ENCODE peak calls at places on chromosomes 13 and 19, in five cellular contexts. G is HepG2, N is GM12878, U is SK-N-SH, E is K562. V is an unnamed sample.

GRCh38 chr19:35124098-35125060 is 8.8 kb downstream of the FXYD3 start:
- DNase-seq in G (no peak), N (peak), U (peak), E (peak), V (peak)

GRCh38 chr13:41788552-41788951 is 172.4 kb downstream of the VWA8 start:
- DNase-seq in G (no peak), N (no peak), U (no peak), E (no peak), V (no peak)

GRCh38 chr19:35392742-35393350 is 22.0 kb downstream of the GPR42 start:
- DNase-seq in G (no peak), N (no peak), U (no peak), E (no peak), V (no peak)

GRCh38 chr19:56141416-56141992 is 417 bp downstream of the ZNF444 start:
- DNase-seq in G (no peak), N (no peak), U (no peak), E (no peak), V (no peak)

GRCh38 chr19:54906819-54907218 is 871 bp downstream of the NCR1 start:
- DNase-seq in G (no peak), N (no peak), U (no peak), E (no peak), V (no peak)

GRCh38 chr19:50693064-50693975 is 26.3 kb downstream of the SHANK1 start:
- DNase-seq in G (no peak), N (no peak), U (peak), E (no peak), V (no peak)

GRCh38 chr19:18098891-18099622 is 1.5 kb downstream of the MAST3 start:
- DNase-seq in G (no peak), N (peak), U (no peak), E (peak), V (no peak)

GRCh38 chr19:16527971-16528521 is 14.2 kb downstream of the CHERP start:
- DNase-seq in G (no peak), N (no peak), U (peak), E (peak), V (no peak)

GRCh38 chr19:56119585-56119978 is 1.5 kb downstream of the ZNF787 start:
- DNase-seq in G (peak), N (no peak), U (peak), E (no peak), V (no peak)

GRCh38 chr19:3316132-3316648 is 50.2 kb upstream of the NFIC start:
- DNase-seq in G (no peak), N (no peak), U (peak), E (no peak), V (no peak)

GRCh38 chr19:50749490-50749889 is 20.8 kb upstream of the GPR32 start:
- DNase-seq in G (no peak), N (no peak), U (no peak), E (no peak), V (no peak)

GRCh38 chr19:8451885-8452284 is 7.1 kb downstream of the HNRNPM start:
- DNase-seq in G (peak), N (no peak), U (no peak), E (no peak), V (peak)

GRCh38 chr19:18057557-18057956 is 29.2 kb downstream of the IL12RB1 start:
- DNase-seq in G (no peak), N (no peak), U (no peak), E (no peak), V (no peak)

GRCh38 chr19:7673995-7674667 is 2.8 kb upstream of the MCEMP1 start:
- DNase-seq in G (peak), N (no peak), U (peak), E (peak), V (peak)

GRCh38 chr13:112883241-112883945 is 85.6 kb upstream of the MCF2L start:
- DNase-seq in G (no peak), N (no peak), U (no peak), E (no peak), V (no peak)

GRCh38 chr13:30371649-30372265 is 50.5 kb upstream of the UBE2L5 start:
- DNase-seq in G (peak), N (peak), U (no peak), E (no peak), V (peak)

GRCh38 chr19:32581704-32582164 is 744 bp downstream of the PDCD5 start:
- DNase-seq in G (no peak), N (no peak), U (peak), E (peak), V (no peak)

GRCh38 chr13:42305503-42305902 is 33.6 kb downstream of the AKAP11 start:
- DNase-seq in G (no peak), N (no peak), U (no peak), E (no peak), V (no peak)

GRCh38 chr19:43711751-43712355 is 4.0 kb upstream of the IRGC start:
- DNase-seq in G (no peak), N (no peak), U (no peak), E (no peak), V (no peak)

GRCh38 chr19:13162749-13163608 is 12.8 kb downstream of the IER2 start:
- DNase-seq in G (peak), N (peak), U (peak), E (peak), V (peak)

GRCh38 chr19:5767949-5768348 is 16.6 kb downstream of the PRR22 start:
- DNase-seq in G (peak), N (no peak), U (no peak), E (no peak), V (no peak)

DNA sequence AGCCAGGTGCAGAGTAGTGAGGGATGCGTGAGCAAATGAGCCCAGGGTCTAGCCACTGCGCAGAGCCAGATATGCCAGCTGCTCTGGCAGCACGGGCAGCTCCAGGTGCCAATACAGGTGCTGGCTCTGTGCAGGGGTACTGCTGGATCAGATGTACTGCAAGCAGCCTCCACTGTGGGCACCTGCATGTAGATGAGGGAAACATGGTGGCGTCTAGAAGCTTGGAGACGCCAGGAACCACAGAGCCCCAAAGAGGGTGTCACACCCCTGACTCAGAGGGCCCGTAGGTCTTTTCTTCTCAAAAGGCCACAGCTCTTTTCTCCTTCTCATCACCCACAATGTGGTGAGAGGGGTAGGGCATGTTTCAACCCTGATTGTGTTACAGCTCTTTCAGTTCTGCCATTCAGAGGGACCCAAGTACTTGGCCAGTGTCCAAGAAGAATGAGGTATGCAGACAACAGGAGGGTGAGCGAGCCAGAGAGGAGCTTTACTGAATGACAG is 244.4 kb upstream of the SLITRK1 start:
- DNase-seq in G (no peak), N (peak), U (no peak), E (no peak), V (no peak)
- TF ChIP-seq REST in G (no peak), N (no peak), U (no peak), E (no peak), V (no peak)

GRCh38 chr19:572891-573825 is 762 bp downstream of the BSG start:
- DNase-seq in G (no peak), N (no peak), U (peak), E (no peak), V (peak)
- TF ChIP-seq POLR2AphosphoS5 in G (no peak), N (no peak), U (no peak), E (no peak), V (no peak)

GRCh38 chr13:46846736-46847135 is 49.8 kb upstream of the ESD start:
- DNase-seq in G (no peak), N (no peak), U (no peak), E (no peak), V (no peak)
- TF ChIP-seq GABPA in G (no peak), N (no peak), U (no peak), E (no peak), V (no peak)

DNA sequence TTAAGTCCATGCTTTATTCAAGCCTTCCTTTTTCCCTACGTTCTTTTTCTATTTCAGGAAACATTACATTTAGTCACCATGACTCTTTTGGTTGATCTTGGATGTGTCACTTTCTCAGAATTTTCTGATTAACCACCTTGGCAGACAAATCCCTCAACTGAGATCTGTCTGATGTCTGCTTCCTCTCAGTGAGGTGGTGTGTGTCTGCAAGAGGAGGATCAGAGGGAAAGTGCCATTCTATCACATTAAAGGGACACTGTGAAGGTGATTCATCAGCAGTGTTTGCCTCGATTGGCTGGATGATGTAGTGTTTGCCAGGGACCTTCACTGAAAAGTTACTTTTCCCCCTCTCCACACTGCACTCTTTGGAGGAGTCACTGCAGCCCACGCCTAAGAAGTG is 3.0 kb upstream of the CCNP start:
- DNase-seq in G (no peak), N (no peak), U (no peak), E (no peak), V (no peak)
- TF ChIP-seq REST in G (no peak), N (no peak), U (no peak), E (no peak), V (no peak)

DNA sequence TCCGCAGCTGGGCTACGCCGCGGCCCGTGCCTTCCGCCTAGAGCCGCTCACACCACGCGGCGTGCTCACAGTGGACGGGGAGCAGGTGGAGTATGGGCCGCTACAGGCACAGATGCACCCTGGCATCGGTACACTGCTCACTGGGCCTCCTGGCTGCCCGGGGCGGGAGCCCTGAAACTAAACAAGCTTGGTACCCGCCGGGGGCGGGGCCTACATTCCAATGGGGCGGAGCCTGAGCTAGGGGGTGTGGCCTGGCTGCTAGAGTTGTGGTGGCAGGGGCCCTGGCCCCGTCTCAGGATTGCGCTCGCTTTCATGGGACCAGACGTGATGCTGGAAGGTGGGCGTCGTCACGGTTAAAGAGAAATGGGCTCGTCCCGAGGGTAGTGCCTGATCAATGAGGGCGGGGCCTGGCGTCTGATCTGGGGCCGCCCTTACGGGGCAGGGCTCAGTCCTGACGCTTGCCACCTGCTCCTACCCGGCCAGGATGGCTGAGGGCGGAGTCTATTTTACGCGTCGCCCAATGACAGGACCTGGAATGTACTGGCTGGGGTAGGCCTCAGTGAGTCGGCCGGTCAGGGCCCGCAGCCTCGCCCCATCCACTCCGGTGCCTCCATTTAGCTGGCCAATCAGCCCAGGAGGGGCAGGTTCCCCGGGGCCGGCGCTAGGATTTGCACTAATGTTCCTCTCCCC is 7.4 kb downstream of the DBP start:
- DNase-seq in G (no peak), N (no peak), U (peak), E (no peak), V (no peak)
- TF ChIP-seq POLR2AphosphoS5 in G (no peak), N (no peak), U (no peak), E (no peak), V (peak)

GRCh38 chr13:113977976-113978375 is 4.1 kb upstream of the C13orf46 start:
- DNase-seq in G (no peak), N (no peak), U (no peak), E (no peak), V (no peak)
- TF ChIP-seq GABPA in G (no peak), N (no peak), U (no peak), E (no peak), V (no peak)

DNA sequence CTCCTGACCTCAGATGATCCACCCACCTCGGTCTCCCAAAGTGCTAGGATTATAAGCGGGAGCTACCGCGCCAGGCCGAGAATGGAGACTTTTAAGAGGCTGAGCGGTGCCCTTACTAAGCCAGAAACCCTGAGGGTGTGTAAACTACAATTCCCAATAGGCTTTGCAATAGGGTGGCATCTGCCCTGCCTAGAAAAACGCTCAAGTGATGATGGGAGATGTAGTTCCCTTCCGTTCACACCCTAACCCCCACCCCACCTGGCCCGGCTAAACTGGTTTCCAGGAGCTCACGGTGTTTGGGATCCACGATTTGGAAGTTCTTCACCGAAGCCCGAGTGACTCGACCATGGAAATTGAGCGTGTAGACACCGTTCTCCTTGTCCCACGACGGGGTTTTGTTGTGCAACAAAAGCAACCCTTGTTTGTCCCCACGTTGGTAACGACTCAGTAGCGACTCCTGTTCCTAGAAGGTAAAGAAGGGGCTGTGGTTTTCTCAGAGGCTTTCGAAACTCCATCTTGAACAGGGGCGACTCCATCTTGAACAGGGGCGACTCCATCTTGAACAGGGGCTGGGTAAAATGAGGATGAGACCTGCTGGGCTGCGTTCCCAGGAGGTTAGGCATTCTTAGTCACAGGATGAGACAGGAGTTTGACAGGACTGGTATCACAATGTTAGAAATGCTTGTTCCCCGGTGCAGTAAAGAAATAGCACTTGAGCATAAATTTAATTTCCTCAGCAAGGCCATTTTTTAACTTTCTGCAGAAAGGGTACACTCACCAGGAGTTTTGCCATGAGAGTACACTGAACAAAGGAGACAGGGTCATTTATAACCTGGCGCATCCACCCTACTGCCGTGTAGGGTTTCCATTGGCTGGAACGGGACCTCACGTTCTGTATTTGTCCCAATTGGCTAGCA is 9.8 kb downstream of the PPP1R15A start:
- DNase-seq in G (no peak), N (no peak), U (no peak), E (no peak), V (no peak)
- TF ChIP-seq REST in G (no peak), N (no peak), U (no peak), E (no peak), V (no peak)

DNA sequence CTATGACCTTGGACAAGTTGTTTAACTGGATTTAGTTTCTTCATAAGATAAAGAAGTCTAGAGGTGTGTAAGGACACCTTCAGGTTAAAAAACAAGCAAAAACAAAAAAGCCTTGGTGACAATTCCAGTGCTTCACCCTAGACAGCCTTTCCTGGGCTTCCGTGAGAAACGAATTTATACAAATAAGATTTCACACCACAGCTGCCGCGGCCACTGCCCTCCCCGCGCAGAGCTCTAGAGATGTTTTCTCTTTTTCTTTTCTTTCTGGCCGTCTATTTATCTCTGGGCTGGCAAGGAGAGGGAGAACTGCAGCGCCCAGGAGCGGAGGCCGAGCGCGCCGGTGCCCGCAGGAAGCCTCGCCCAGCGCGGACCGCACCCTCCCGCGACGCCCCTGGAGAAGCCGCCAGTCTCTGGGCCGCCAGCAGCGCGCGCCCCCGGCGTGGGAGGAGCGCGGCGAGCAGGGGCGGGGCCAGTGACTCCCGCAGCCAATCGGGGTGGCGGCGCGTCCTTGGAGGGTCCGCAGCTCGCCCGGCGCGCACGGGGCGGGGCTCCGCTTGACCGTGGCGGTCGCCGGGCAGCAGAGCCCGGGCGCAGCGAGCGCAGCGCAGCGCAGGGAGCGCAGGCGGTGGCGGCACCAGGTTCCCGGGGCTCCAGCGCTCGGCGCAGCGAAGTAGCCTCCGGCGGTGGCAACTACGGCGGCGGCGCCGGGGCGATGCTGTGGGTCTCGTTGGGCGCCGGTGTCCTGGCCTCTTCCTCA is 107.0 kb downstream of the RXFP2 start:
- DNase-seq in G (peak), N (peak), U (peak), E (peak), V (peak)
- TF ChIP-seq POLR2AphosphoS5 in G (no peak), N (no peak), U (no peak), E (no peak), V (no peak)

GRCh38 chr19:30873691-30874090 is 475.5 kb downstream of the TSHZ3 start:
- DNase-seq in G (no peak), N (no peak), U (no peak), E (no peak), V (no peak)
- TF ChIP-seq GABPA in G (no peak), N (no peak), U (no peak), E (no peak), V (no peak)

DNA sequence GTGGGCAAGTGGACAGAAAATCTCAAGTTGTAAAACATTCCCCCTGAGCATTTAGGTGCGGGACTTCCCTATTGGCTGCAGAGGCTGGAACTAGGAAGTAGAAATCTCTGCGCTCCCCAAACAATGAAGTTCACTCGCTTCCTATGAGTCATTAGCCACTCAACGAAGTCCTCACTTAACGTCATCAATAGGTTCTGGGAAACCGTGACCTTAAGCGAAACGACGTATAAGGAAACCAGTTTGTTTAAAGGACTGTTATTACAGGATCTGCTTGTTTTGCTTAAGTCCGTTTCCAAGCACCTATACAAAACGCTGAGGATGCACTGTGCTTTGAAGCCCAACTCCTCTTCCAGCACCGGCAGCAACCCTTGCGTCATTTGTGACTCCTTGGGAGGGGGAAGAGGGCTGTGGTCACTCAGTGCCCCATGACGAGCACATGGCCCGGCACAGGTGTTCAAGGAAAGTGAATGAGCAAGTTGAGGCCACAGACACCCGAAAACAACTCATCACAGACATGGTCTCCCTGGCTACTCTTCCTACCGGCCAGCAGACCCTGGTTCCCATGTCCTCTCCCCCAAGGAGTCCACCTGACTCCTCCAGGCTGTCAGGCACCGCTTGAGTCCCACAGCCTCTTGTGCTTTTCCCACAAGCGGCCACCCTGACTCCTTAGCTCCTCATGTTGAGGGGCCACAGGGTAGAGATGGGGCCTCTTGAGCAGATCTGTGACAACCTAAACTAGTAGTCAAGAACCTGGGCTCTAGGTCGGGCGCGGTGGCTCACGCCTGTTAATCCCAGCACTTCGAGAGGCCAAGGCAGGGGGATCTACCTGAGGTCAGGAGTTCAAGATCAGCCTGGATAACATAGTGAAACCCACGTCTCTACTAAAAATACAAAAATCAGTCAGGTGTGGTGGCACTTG is 4.8 kb downstream of the RPS16 start:
- DNase-seq in G (peak), N (no peak), U (no peak), E (peak), V (peak)
- TF ChIP-seq REST in G (no peak), N (no peak), U (no peak), E (no peak), V (no peak)

V was measured in HL-60.